ENCODE peak calls at places on chromosomes 11 and 22, in eight cellular contexts. Y is pancreas, F is cardiac fibroblast, D is GM12878, U is Peyer's patch, S is heart left ventricle, O is A549, Z is fibroblast of mammary gland. C is an unnamed sample.
A peak's percentile ranks its signal among the peaks of the same experiment; 100 is the strongest.

GRCh38 chr11:103016031-103016430 is 60.5 kb upstream of the MMP13 start:
- DNase-seq in Y (no peak), F (no peak), D (no peak), U (no peak), S (no peak), O (no peak), Z (peak; percentile 42), C (no peak)

GRCh38 chr11:64334764-64335741 is 5.0 kb upstream of the CCDC88B start:
- DNase-seq in Y (no peak), F (peak; percentile 95), D (peak; percentile 87), U (peak; percentile 70), S (no peak), O (peak; percentile 96), Z (peak; percentile 94), C (peak; percentile 99)

GRCh38 chr11:107621090-107621489 is 30.1 kb downstream of the ELMOD1 start:
- DNase-seq in Y (no peak), F (no peak), D (no peak), U (no peak), S (no peak), O (no peak), Z (no peak), C (no peak)

GRCh38 chr11:72732329-72732728 is 19.9 kb downstream of the ARAP1 start:
- DNase-seq in Y (peak; percentile 24), F (no peak), D (no peak), U (no peak), S (no peak), O (no peak), Z (no peak), C (no peak)

GRCh38 chr22:39097098-39098020 is at the start of gene APOBEC3H:
- DNase-seq in Y (no peak), F (no peak), D (no peak), U (no peak), S (peak; percentile 32), O (no peak), Z (no peak), C (peak; percentile 75)

GRCh38 chr11:118016094-118016493 is 29.9 kb downstream of the IL10RA start:
- DNase-seq in Y (no peak), F (no peak), D (no peak), U (no peak), S (no peak), O (no peak), Z (no peak), C (no peak)

GRCh38 chr11:103993502-103993901 is 42.9 kb upstream of the DDI1 start:
- DNase-seq in Y (no peak), F (no peak), D (no peak), U (no peak), S (no peak), O (no peak), Z (peak; percentile 36), C (no peak)

GRCh38 chr11:26297179-26297970 is 34.6 kb upstream of the ANO3 start:
- DNase-seq in Y (no peak), F (peak; percentile 87), D (no peak), U (no peak), S (no peak), O (peak; percentile 77), Z (peak; percentile 87), C (peak; percentile 82)

GRCh38 chr11:128776434-128777284 is 82.8 kb downstream of the FLI1 start:
- DNase-seq in Y (peak; percentile 83), F (peak; percentile 55), D (no peak), U (no peak), S (peak; percentile 63), O (peak; percentile 31), Z (peak; percentile 34), C (peak; percentile 34)

GRCh38 chr22:32142600-32142999 is 16.5 kb downstream of the C22orf42 start:
- DNase-seq in Y (no peak), F (no peak), D (no peak), U (no peak), S (no peak), O (no peak), Z (no peak), C (no peak)

GRCh38 chr11:100639140-100639539 is 47.9 kb upstream of the ARHGAP42 start:
- DNase-seq in Y (no peak), F (peak; percentile 72), D (no peak), U (no peak), S (no peak), O (peak; percentile 11), Z (peak; percentile 29), C (peak; percentile 88)

GRCh38 chr22:17917490-17917983 is 106.8 kb downstream of the MICAL3 start:
- DNase-seq in Y (no peak), F (no peak), D (no peak), U (peak; percentile 85), S (no peak), O (no peak), Z (no peak), C (peak; percentile 30)

GRCh38 chr11:69834811-69835800 is 15.9 kb upstream of the FGF3 start:
- DNase-seq in Y (no peak), F (no peak), D (no peak), U (peak; percentile 34), S (no peak), O (no peak), Z (no peak), C (no peak)

GRCh38 chr11:120579601-120580000 is 68.1 kb downstream of the GRIK4 start:
- DNase-seq in Y (no peak), F (no peak), D (no peak), U (no peak), S (no peak), O (no peak), Z (no peak), C (no peak)

GRCh38 chr11:72333657-72334056 is 89.7 kb upstream of the PHOX2A start:
- DNase-seq in Y (no peak), F (no peak), D (no peak), U (no peak), S (no peak), O (peak; percentile 6), Z (no peak), C (no peak)

GRCh38 chr11:16827139-16827538 is 88.7 kb downstream of the C11orf58 start:
- DNase-seq in Y (no peak), F (no peak), D (no peak), U (no peak), S (no peak), O (no peak), Z (no peak), C (no peak)

GRCh38 chr11:62694455-62695167 is 5.3 kb upstream of the LRRN4CL start:
- DNase-seq in Y (peak; percentile 79), F (peak; percentile 91), D (no peak), U (peak; percentile 76), S (peak; percentile 80), O (peak; percentile 87), Z (peak; percentile 92), C (peak; percentile 86)

GRCh38 chr22:45866398-45867117 is 110.4 kb downstream of the WNT7B start:
- DNase-seq in Y (peak; percentile 63), F (no peak), D (no peak), U (no peak), S (no peak), O (no peak), Z (no peak), C (no peak)

GRCh38 chr22:39999144-39999757 is 4.5 kb downstream of the FAM83F start:
- DNase-seq in Y (no peak), F (peak; percentile 68), D (no peak), U (peak; percentile 86), S (no peak), O (peak; percentile 61), Z (peak; percentile 61), C (peak; percentile 83)

GRCh38 chr11:106986261-106986660 is 32.0 kb downstream of the GUCY1A2 start:
- DNase-seq in Y (no peak), F (peak; percentile 79), D (no peak), U (no peak), S (no peak), O (no peak), Z (peak; percentile 75), C (peak; percentile 33)

DNA sequence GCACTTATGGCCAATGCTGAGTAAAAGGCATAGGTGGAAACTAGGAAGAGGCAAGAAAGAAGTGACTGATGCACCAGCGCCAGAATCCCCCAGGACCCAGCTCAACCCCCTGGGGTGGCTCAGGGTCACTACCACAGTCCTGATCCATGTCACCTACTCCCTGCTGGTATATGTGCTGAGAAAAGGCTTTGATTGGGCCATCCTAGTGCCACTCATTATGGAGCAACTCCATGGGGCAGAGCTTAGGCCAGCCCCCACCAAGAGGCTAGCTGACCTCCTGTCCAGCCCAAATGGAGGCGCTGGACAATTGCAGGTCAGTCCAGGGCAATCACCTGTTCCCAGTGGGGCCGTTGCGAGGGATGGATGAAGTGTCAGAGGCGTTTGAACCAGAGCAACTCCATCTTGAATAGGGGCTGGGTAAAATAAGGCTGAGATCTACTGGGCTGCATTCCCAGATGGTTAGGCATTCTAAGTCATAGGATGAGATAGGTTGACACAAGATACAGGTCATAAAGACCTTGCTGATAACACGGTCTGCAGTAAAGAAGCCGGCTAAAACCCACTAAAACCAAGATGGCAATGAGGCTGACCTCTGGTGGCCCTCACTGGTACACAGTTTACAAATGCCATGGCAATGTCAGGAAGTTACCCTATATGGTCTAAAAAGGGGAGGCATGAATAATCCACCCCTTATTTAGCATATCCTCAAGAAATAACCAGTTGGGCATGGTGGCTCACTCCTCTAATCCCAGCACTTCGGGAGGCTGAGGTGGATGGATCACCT is 20.6 kb upstream of the DAGLA start:
- DNase-seq in Y (no peak), F (peak; percentile 13), D (no peak), U (no peak), S (no peak), O (peak; percentile 35), Z (peak; percentile 19), C (no peak)
- TF ChIP-seq CTCF in Y (no peak), F (peak; percentile 13), D (no peak), U (no peak), S (no peak), O (no peak), Z (no peak), C (no peak)

DNA sequence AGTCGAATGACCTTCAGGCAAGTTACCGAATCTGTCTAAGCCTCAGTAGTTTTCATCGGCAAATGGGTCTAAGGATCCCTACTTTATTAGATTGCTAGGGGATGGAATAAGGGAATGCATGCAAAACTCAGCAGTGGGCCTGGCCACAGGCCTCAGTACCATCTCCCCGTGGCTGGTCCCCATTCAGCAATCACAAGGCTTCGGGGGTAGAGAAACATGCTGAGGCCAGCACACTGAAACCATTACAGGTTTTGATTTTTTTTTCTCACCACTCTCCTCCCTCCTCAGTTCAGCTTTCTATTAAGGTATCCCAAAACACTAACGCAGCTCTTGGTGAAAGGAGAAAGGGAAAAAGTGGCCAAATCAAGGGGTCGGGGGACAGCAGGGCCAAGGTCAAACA is 11.9 kb downstream of the KIRREL3 start:
- DNase-seq in Y (no peak), F (no peak), D (no peak), U (no peak), S (no peak), O (no peak), Z (no peak), C (no peak)
- H3K4me3 ChIP-seq in Y (no peak overlapping the region), F (no peak overlapping the region), D (no peak overlapping the region), U (no peak overlapping the region), S (no peak overlapping the region), O (no peak overlapping the region), Z (no peak overlapping the region), C (no peak overlapping the region)

DNA sequence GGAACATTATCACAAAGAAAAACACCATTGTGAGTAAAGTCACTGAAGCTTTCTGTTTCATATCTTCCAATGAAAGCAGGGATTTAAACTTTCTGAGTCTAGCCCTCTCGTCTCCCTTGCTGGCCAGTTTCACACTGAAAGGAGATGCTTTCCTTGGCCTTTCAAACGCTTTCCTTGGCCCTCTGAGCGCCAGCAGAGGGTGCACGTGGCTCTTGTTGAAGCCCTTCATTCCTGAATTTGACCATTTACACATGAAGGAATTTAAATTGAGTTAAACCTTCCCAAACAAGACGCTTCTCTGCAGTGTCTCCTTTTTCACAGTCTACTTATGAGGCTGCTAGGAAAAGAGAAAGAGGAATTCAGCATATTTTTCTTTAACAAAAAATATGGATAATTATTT is 21.5 kb downstream of the NNMT start:
- DNase-seq in Y (no peak), F (peak; percentile 64), D (no peak), U (no peak), S (peak; percentile 60), O (peak; percentile 70), Z (peak; percentile 65), C (peak; percentile 40)
- TF ChIP-seq CTCF in Y (no peak), F (peak; percentile 36), D (peak; percentile 37), U (no peak), S (peak; percentile 47), O (peak; percentile 47), Z (peak; percentile 47), C (peak; percentile 56)

GRCh38 chr11:112271242-112271641 is 10.6 kb upstream of the PLET1 start:
- DNase-seq in Y (no peak), F (no peak), D (no peak), U (no peak), S (no peak), O (no peak), Z (no peak), C (no peak)
- H3K4me3 ChIP-seq in Y (no peak overlapping the region), F (no peak overlapping the region), D (no peak overlapping the region), U (no peak overlapping the region), S (no peak overlapping the region), O (no peak overlapping the region), Z (no peak overlapping the region), C (no peak overlapping the region)